ENCODE peak calls at places on chromosomes 7 and 10, in seven cellular contexts. U, F, B, P, W, L and J are unnamed samples.

GRCh38 chr10:77913090-77913489 is 13.5 kb downstream of the DLG5 start:
- DNase-seq in P (peak; percentile 53), W (no peak), F (no peak), B (no peak), L (no peak), U (no peak), J (no peak)

GRCh38 chr7:128236924-128237586 is 4.0 kb upstream of the LEP start:
- DNase-seq in P (no peak), B (peak; percentile 94), U (no peak), W (peak; percentile 32), F (peak; percentile 90), L (peak; percentile 43), J (no peak)

GRCh38 chr7:27181176-27181520 is 3.9 kb downstream of the HOXA11 start:
- DNase-seq in B (no peak), F (no peak), W (no peak), U (no peak), L (no peak), P (no peak), J (no peak)

GRCh38 chr7:28793383-28793782 is 164.7 kb downstream of the TRIL start:
- DNase-seq in L (no peak), W (no peak), P (no peak), F (no peak), B (no peak), U (no peak), J (no peak)

GRCh38 chr7:135208417-135208793 is 2.9 kb downstream of the WDR91 start:
- DNase-seq in U (no peak), P (no peak), F (no peak), W (no peak), L (no peak), B (no peak), J (no peak)

GRCh38 chr7:139635521-139636240 is 112.2 kb downstream of the CLEC2L start:
- DNase-seq in P (no peak), F (no peak), W (no peak), L (no peak), U (no peak), B (no peak), J (no peak)

GRCh38 chr10:70191906-70192305 is 21.6 kb upstream of the SAR1A start:
- DNase-seq in P (no peak), U (no peak), F (peak; percentile 95), B (no peak), L (no peak), W (no peak), J (no peak)

GRCh38 chr7:134962270-134962669 is 24.0 kb upstream of the AGBL3 start:
- DNase-seq in U (no peak), P (no peak), W (no peak), L (no peak), B (no peak), F (no peak), J (no peak)

GRCh38 chr10:11446133-11446532 is 165.3 kb downstream of the USP6NL start:
- DNase-seq in F (no peak), U (no peak), W (no peak), P (no peak), B (no peak), L (no peak), J (no peak)

GRCh38 chr7:84207025-84207424 is 12.4 kb upstream of the SEMA3A start:
- DNase-seq in F (no peak), B (no peak), L (no peak), P (no peak), W (no peak), U (no peak), J (no peak)

GRCh38 chr7:56091591-56091990 is 1.2 kb downstream of the PHKG1 start:
- DNase-seq in B (no peak), P (peak; percentile 26), U (no peak), L (no peak), W (no peak), F (no peak), J (peak; percentile 79)

GRCh38 chr7:87219545-87220025 is at the start of gene TMEM243:
- DNase-seq in U (peak; percentile 80), F (peak; percentile 68), L (no peak), P (peak; percentile 73), W (peak; percentile 53), B (peak; percentile 88), J (no peak)

GRCh38 chr10:83352588-83352987 is 786.7 kb upstream of the GHITM start:
- DNase-seq in U (no peak), L (no peak), F (no peak), W (no peak), B (no peak), P (no peak), J (no peak)

GRCh38 chr7:28140964-28141363 is 39.6 kb downstream of the JAZF1 start:
- DNase-seq in L (no peak), U (no peak), W (no peak), P (no peak), F (no peak), B (no peak), J (no peak)

DNA sequence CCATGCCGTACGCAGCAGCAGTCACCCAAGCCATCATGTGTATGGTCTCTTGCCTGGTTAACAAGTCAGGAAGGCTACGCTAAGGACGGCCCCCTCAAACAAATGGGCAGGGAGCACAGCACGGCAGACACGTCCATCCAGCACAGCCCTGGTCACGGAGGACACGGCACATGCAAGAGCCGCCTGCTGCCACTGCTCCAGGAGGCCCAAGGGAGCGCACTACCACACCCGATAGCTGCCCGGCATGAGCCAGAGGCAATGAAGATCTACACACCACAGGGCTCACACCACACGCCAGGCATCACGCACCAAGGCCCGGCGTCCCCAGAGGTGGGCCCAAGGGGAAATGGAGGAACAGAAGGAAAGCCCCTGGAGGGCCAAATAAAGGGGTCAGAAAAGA is 134.2 kb downstream of the MAD1L1 start:
- DNase-seq in P (no peak), B (no peak), L (no peak), U (no peak), W (no peak), F (no peak), J (no peak)
- H3K27ac ChIP-seq in P (no peak overlapping the region), B (no peak overlapping the region), L (no peak overlapping the region), U (no peak overlapping the region), W (no peak overlapping the region), F (no peak overlapping the region), J (no peak overlapping the region)

DNA sequence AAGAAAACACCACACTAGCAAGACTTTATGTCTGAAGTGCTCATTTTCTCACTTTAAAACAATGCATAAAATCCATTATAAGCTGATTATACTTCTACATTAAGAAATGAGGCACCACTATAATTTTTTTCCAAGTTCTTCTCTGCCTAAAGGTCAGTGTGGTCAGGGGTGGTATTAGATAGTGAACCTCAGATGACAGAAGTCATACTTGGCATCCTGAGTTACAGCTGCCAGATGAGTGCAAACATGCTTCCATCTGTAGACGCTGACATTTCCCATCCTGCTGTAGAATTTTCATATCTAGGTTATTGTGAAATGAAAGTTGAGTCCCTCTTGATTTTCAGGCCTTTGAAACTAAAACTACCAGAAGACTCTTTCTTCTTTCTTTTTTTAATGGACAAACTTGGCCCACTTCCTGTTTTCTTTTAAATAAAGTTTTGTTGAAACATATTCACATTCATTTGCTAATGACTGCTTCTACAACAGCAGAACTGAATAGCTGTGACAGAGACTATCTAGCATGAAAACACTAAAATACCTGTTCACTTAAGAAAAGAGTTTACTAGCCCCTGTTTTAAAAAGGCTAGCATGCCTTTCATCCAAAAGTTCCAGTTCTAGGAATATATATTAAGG is 900.8 kb downstream of the XPNPEP1 start:
- DNase-seq in P (no peak), U (no peak), F (no peak), L (no peak), B (peak; percentile 21), W (no peak), J (no peak)
- H3K4me3 ChIP-seq in P (no peak overlapping the region), U (no peak overlapping the region), F (no peak overlapping the region), L (no peak overlapping the region), B (no peak overlapping the region), W (no peak overlapping the region), J (no peak overlapping the region)

DNA sequence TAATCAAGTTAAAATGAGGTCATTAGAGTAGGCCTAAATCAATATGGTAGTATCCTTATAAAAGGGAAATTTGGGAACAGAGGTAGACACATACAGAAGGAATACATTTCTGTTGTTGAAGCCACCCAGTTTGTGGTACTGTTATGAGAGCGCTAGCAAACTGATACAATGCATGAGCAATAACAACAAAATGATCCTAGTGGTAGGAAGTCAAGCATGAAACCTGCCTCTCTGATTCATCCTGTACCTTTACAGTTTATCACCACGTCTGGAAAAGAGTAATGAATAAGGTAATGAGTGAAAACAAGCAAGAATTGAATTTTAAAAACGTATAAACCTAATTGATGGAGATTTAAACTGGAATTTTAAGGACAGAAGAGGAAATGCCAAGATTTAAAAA is 217.2 kb downstream of the PCLO start:
- DNase-seq in W (no peak), F (no peak), L (no peak), U (no peak), P (no peak), B (no peak), J (no peak)
- TF ChIP-seq CTCF in W (no peak), F (no peak), L (no peak), U (no peak), P (no peak), B (no peak), J (no peak)

GRCh38 chr10:124091646-124092269 is 1.6 kb downstream of the CHST15 start:
- DNase-seq in B (peak; percentile 43), U (no peak), W (peak; percentile 21), P (no peak), F (no peak), L (no peak), J (no peak)
- H3K27ac ChIP-seq in B (peak overlapping the region; percentile 86), U (peak overlapping the region; percentile 81), W (peak overlapping the region; percentile 73), P (peak overlapping the region; percentile 89), F (no peak overlapping the region), L (peak overlapping the region; percentile 49), J (peak overlapping the region; percentile 87)

DNA sequence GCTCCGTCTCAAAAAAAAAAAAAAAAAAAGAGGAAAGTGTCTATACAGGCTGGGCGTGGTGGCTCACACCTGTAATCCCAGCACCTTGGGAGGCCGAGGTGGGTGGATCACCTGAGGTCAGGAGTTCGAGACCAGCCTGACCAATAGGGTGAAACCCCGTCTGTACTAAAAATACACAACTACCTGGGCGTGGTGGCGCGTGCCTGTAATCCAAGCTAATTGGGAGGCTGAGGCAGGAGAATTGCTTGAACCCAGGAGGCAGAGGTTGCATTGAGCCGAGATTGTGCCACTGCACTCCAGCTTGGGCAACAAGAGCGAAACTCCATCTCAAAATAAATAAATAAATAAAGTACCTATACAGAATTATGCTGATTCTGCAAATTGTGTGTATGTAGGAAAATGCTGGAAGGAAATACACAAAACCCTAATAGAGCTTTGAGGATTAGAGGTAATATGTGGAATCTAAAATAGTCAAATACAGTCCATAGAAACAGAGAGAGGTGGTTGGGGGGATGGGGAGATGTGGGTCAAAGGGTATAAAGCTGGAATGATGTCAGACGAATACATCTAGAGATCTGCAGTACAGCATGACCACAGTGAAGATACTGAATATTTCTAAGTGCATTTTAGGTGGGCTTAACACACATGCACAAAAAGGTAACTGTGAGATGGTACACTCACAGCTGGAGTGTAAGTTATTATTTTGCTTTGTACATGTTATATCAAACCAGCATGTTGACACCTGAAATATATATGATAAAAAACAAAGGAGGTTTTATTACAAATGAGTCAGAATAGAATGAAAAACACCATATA is 174.5 kb upstream of the KLF14 start:
- DNase-seq in P (no peak), W (no peak), L (peak; percentile 92), F (peak; percentile 49), B (no peak), U (no peak), J (no peak)
- H3K4me3 ChIP-seq in P (no peak overlapping the region), W (peak overlapping the region; percentile 62), L (peak overlapping the region; percentile 77), F (peak overlapping the region; percentile 87), B (no peak overlapping the region), U (no peak overlapping the region), J (peak overlapping the region; percentile 27)

GRCh38 chr7:71220210-71220695 is 88.3 kb downstream of the GALNT17 start:
- DNase-seq in P (peak; percentile 64), U (peak; percentile 15), L (no peak), F (no peak), B (peak; percentile 21), W (no peak), J (no peak)
- TF ChIP-seq CTCF in P (peak; percentile 46), U (no peak), L (no peak), F (no peak), B (no peak), W (no peak), J (no peak)